ENCODE peak calls at places on chromosomes 2 and 18, in four cellular contexts. One of them, this sample, is unnamed.

GRCh38 chr18:41703744-41704530 is 251.1 kb upstream of the PIK3C3 start:
- DNase-seq in IMR-90: peak; percentile 3
- DNase-seq in H9: no peak
- DNase-seq in neuronal stem cell: no peak
- DNase-seq in this sample: peak; percentile 63

GRCh38 chr2:170819941-170820646 is 3.4 kb downstream of the GAD1 start:
- DNase-seq in IMR-90: no peak
- DNase-seq in H9: peak; percentile 83
- DNase-seq in neuronal stem cell: peak; percentile 31
- DNase-seq in this sample: no peak

GRCh38 chr2:50582164-50582563 is 449.8 kb downstream of the NRXN1 start:
- DNase-seq in neuronal stem cell: no peak
- DNase-seq in IMR-90: no peak
- DNase-seq in H9: no peak
- DNase-seq in this sample: no peak

GRCh38 chr2:20050712-20051517 is 513 bp downstream of the LAPTM4A start:
- DNase-seq in neuronal stem cell: peak; percentile 42
- DNase-seq in H9: peak; percentile 57
- DNase-seq in IMR-90: peak; percentile 65
- DNase-seq in this sample: peak; percentile 83

GRCh38 chr2:240462704-240463273 is 27.3 kb downstream of the GPC1 start:
- DNase-seq in neuronal stem cell: no peak
- DNase-seq in IMR-90: no peak
- DNase-seq in H9: no peak
- DNase-seq in this sample: no peak

GRCh38 chr2:15201009-15201408 is 360.1 kb downstream of the NBAS start:
- DNase-seq in neuronal stem cell: no peak
- DNase-seq in IMR-90: no peak
- DNase-seq in H9: no peak
- DNase-seq in this sample: no peak

GRCh38 chr2:162022290-162022945 is 51.6 kb downstream of the DPP4 start:
- DNase-seq in IMR-90: peak; percentile 47
- DNase-seq in neuronal stem cell: no peak
- DNase-seq in H9: no peak
- DNase-seq in this sample: peak; percentile 20

GRCh38 chr2:42328148-42328833 is 32.7 kb downstream of the COX7A2L start:
- DNase-seq in IMR-90: peak; percentile 57
- DNase-seq in H9: no peak
- DNase-seq in neuronal stem cell: no peak
- DNase-seq in this sample: peak; percentile 40

GRCh38 chr2:215328066-215328465 is 16.2 kb downstream of the ATIC start:
- DNase-seq in H9: no peak
- DNase-seq in IMR-90: no peak
- DNase-seq in neuronal stem cell: no peak
- DNase-seq in this sample: no peak

GRCh38 chr2:134310450-134311079 is 56.7 kb downstream of the MGAT5 start:
- DNase-seq in neuronal stem cell: no peak
- DNase-seq in IMR-90: no peak
- DNase-seq in H9: no peak
- DNase-seq in this sample: no peak

GRCh38 chr2:165745916-165746315 is 48.1 kb downstream of the GALNT3 start:
- DNase-seq in neuronal stem cell: no peak
- DNase-seq in H9: no peak
- DNase-seq in IMR-90: no peak
- DNase-seq in this sample: no peak

GRCh38 chr2:157936464-157936863 is 60.3 kb upstream of the ACVR1 start:
- DNase-seq in IMR-90: no peak
- DNase-seq in neuronal stem cell: no peak
- DNase-seq in H9: no peak
- DNase-seq in this sample: no peak

GRCh38 chr18:21134895-21135294 is 23.3 kb upstream of the ROCK1 start:
- DNase-seq in H9: no peak
- DNase-seq in neuronal stem cell: no peak
- DNase-seq in IMR-90: peak; percentile 7
- DNase-seq in this sample: no peak

GRCh38 chr2:176986579-176986978 is 226.0 kb upstream of the HNRNPA3 start:
- DNase-seq in H9: no peak
- DNase-seq in IMR-90: no peak
- DNase-seq in neuronal stem cell: no peak
- DNase-seq in this sample: no peak

GRCh38 chr2:176830362-176830761 is 382.2 kb upstream of the HNRNPA3 start:
- DNase-seq in H9: peak; percentile 42
- DNase-seq in neuronal stem cell: peak; percentile 76
- DNase-seq in IMR-90: no peak
- DNase-seq in this sample: no peak

GRCh38 chr18:48260237-48260636 is 148.9 kb downstream of the ZBTB7C start:
- DNase-seq in H9: no peak
- DNase-seq in neuronal stem cell: no peak
- DNase-seq in IMR-90: no peak
- DNase-seq in this sample: no peak

GRCh38 chr2:75516378-75517122 is 44.2 kb downstream of the EVA1A start:
- DNase-seq in IMR-90: no peak
- DNase-seq in H9: no peak
- DNase-seq in neuronal stem cell: no peak
- DNase-seq in this sample: no peak

GRCh38 chr2:222959358-222959757 is 92.6 kb upstream of the KCNE4 start:
- DNase-seq in IMR-90: peak; percentile 87
- DNase-seq in H9: peak; percentile 76
- DNase-seq in neuronal stem cell: no peak
- DNase-seq in this sample: peak; percentile 79

GRCh38 chr18:79772865-79773696 is 24.7 kb upstream of the KCNG2 start:
- DNase-seq in neuronal stem cell: no peak
- DNase-seq in IMR-90: no peak
- DNase-seq in H9: no peak
- DNase-seq in this sample: no peak

GRCh38 chr2:162072976-162073775 is 839 bp downstream of the DPP4 start:
- DNase-seq in neuronal stem cell: no peak
- DNase-seq in H9: no peak
- DNase-seq in IMR-90: peak; percentile 22
- DNase-seq in this sample: peak; percentile 41

GRCh38 chr2:240425697-240426096 is 9.8 kb upstream of the GPC1 start:
- DNase-seq in IMR-90: no peak
- DNase-seq in neuronal stem cell: no peak
- DNase-seq in H9: peak; percentile 12
- DNase-seq in this sample: no peak

GRCh38 chr2:37984176-37984575 is 59.1 kb downstream of the RMDN2 start:
- DNase-seq in neuronal stem cell: no peak
- DNase-seq in H9: no peak
- DNase-seq in IMR-90: no peak
- DNase-seq in this sample: no peak

GRCh38 chr2:191441761-191442160 is 196.6 kb downstream of the MYO1B start:
- DNase-seq in IMR-90: peak; percentile 27
- DNase-seq in neuronal stem cell: no peak
- DNase-seq in H9: no peak
- DNase-seq in this sample: peak; percentile 22

GRCh38 chr2:34401186-34401585 is 802.1 kb upstream of the FAM98A start:
- DNase-seq in IMR-90: no peak
- DNase-seq in neuronal stem cell: no peak
- DNase-seq in H9: no peak
- DNase-seq in this sample: no peak

GRCh38 chr2:99975386-99975785 is 167.0 kb downstream of the AFF3 start:
- DNase-seq in neuronal stem cell: no peak
- DNase-seq in H9: no peak
- DNase-seq in IMR-90: peak; percentile 87
- DNase-seq in this sample: peak; percentile 24

GRCh38 chr2:226660524-226660923 is 139.1 kb downstream of the IRS1 start:
- DNase-seq in IMR-90: peak; percentile 85
- DNase-seq in H9: no peak
- DNase-seq in neuronal stem cell: no peak
- DNase-seq in this sample: peak; percentile 84

GRCh38 chr2:102848366-102848839 is 86.6 kb downstream of the TMEM182 start:
- DNase-seq in neuronal stem cell: peak; percentile 79
- DNase-seq in IMR-90: peak; percentile 3
- DNase-seq in H9: peak; percentile 93
- DNase-seq in this sample: peak; percentile 21

GRCh38 chr18:4060427-4061281 is 394.5 kb downstream of the DLGAP1 start:
- DNase-seq in neuronal stem cell: peak; percentile 18
- DNase-seq in IMR-90: no peak
- DNase-seq in H9: no peak
- DNase-seq in this sample: no peak

GRCh38 chr2:224847961-224848850 is 132.0 kb upstream of the CCDC195 start:
- DNase-seq in H9: no peak
- DNase-seq in IMR-90: peak; percentile 75
- DNase-seq in neuronal stem cell: no peak
- DNase-seq in this sample: peak; percentile 43

DNA sequence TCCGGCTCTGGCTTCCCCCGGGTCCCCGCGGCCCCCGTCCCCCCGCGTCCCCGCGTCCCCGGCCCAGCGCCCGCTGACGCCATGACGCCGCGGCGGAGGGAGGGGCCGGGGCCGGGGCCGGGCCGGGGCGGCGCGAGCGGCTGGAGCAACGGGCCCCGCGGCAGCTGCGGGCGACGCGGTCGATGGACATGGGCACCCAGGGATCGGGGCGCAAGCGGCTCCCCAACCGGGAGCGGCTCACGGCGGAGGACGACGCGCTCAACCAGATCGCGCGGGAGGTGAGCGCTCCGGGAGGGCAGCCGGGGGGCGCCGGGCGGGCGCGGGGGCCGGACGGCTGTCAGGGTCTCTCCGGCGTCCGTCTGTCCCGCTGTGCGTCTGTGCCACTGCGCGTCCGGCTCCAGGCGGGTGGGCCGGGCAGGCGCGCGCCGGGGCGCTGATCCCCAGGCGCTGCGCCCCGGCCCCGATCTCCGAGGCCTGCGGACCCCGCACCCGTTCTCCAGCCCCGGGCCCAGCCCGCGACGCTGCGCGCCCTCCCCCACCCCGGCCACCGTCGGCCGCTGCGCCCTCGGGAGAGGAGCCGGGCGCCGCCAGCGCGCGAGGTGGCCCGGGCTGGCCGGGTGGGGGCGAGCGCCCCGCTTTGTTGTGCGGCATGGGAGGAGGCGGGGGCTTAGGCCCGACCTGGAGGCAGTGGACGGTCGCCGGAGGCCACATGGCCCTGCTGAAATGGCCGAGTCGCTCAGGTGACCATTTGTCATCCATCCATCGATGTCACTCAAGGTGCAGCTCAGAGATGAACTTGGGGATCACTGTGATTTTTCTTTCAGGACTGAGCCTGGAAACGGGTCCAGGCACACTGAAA is at the start of gene LRRFIP1:
- DNase-seq in H9: peak; percentile 40
- DNase-seq in neuronal stem cell: no peak
- DNase-seq in IMR-90: no peak
- DNase-seq in this sample: no peak
- H4K8ac ChIP-seq in H9: no peak within 1 kb of the TSS
- H4K8ac ChIP-seq in neuronal stem cell: no peak within 1 kb of the TSS
- H4K8ac ChIP-seq in IMR-90: peak within 1 kb of the TSS; percentile 55
- H4K8ac ChIP-seq in this sample: peak within 1 kb of the TSS; percentile 80

DNA sequence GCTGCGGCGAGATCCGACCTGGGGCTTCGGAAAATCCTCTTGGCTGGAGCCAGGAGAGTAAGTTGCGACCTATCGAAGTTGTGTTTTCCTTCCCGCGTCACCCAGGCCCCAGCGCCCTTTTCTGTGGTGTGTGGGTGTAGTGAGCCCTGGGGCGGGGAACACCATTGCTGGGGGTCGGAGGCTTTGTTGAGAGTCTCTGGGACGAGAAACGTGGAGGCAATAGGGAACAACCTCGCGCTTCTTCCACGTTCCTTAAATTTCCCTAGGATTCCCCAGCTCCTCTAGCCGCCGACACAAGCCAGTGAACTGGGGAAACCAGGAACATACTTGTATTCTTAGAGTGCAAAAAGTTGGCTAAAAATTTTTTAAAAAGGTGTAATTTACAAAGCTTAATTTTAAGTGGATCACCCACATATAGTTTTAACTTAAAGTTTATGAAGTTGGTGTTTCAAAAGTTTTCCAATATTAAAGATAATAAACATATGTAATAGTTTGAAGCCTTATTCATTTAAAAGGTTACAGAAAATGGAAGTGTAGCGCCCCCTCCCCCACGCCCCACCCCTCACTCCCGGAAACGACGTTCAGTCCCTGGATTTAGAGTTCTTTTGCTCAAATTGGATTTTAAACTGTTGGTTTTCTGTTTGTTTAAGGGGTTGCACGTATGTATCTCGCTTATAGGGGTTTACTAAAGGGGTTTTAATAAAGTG is 626 bp downstream of the DSG2 start:
- DNase-seq in IMR-90: no peak
- DNase-seq in neuronal stem cell: peak; percentile 17
- DNase-seq in H9: no peak
- DNase-seq in this sample: peak; percentile 54
- H4K8ac ChIP-seq in IMR-90: no peak overlapping the region
- H4K8ac ChIP-seq in neuronal stem cell: no peak overlapping the region
- H4K8ac ChIP-seq in H9: no peak overlapping the region
- H4K8ac ChIP-seq in this sample: peak overlapping the region; percentile 60

DNA sequence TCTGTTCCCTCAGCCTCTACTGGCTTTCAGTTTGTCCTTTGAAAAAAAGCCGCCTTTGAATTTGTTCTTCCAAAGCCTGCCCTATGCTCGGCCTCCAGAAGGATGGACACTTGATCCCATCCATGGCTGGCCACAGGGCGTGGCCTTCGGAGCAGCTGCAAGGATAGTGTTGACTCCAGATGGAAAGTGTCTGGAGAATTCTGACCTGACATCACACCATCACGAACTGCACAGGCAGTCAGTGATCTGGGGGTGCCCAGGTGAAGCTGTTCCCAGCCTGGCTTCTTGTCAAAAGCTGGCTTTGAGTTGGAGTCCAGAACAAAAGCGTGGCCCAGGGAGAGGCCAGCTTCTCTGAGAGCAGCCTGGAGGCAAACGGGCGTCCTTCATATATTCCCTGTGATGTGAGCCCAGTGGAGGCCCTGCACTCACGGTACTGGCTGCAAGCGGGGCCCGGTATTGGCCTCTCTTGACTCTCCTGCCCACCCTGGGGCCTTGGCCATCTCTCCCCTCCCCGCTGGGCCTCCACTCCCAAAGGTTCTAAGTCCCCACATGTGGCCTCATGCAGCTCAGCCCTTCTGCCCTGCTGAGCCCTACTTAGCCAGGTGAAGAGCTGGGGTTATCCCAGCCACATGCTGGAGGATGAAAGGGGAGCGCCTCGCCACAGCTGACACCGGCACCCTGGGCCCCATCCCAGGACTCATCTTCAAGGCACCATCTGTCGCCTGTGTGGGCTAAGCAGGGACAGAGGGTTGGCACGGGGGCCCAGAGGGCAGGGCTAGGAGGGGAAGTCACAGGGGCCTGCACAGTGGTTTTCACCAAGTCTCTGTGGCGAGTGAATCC is 20.4 kb upstream of the ATOH8 start:
- DNase-seq in neuronal stem cell: no peak
- DNase-seq in IMR-90: no peak
- DNase-seq in H9: no peak
- DNase-seq in this sample: no peak
- H4K8ac ChIP-seq in neuronal stem cell: no peak overlapping the region
- H4K8ac ChIP-seq in IMR-90: no peak overlapping the region
- H4K8ac ChIP-seq in H9: no peak overlapping the region
- H4K8ac ChIP-seq in this sample: no peak overlapping the region

GRCh38 chr18:36214811-36215210 is 27.5 kb downstream of the MOCOS start:
- DNase-seq in H9: no peak
- DNase-seq in neuronal stem cell: no peak
- DNase-seq in IMR-90: no peak
- DNase-seq in this sample: no peak

GRCh38 chr18:36212301-36212977 is 25.1 kb downstream of the MOCOS start:
- DNase-seq in neuronal stem cell: no peak
- DNase-seq in H9: no peak
- DNase-seq in IMR-90: peak; percentile 12
- DNase-seq in this sample: peak; percentile 3

GRCh38 chr18:36211612-36212065 is 24.3 kb downstream of the MOCOS start:
- DNase-seq in H9: no peak
- DNase-seq in IMR-90: peak; percentile 66
- DNase-seq in neuronal stem cell: no peak
- DNase-seq in this sample: no peak

GRCh38 chr18:36215577-36215976 is 28.3 kb downstream of the MOCOS start:
- DNase-seq in neuronal stem cell: no peak
- DNase-seq in H9: no peak
- DNase-seq in IMR-90: no peak
- DNase-seq in this sample: no peak

GRCh38 chr18:36212978-36213303 is 25.6 kb downstream of the MOCOS start:
- DNase-seq in IMR-90: no peak
- DNase-seq in neuronal stem cell: no peak
- DNase-seq in H9: no peak
- DNase-seq in this sample: no peak
- H4K8ac ChIP-seq in IMR-90: no peak overlapping the region
- H4K8ac ChIP-seq in neuronal stem cell: no peak overlapping the region
- H4K8ac ChIP-seq in H9: no peak overlapping the region
- H4K8ac ChIP-seq in this sample: no peak overlapping the region

This sample was measured in mesenchymal stem cell.